ENCODE peak calls at places on chromosomes 3 and 15, in nine cellular contexts. Y, T, V, X, S, U, W, N and I are unnamed samples.
A peak's percentile ranks its signal among the peaks of the same experiment; 100 is the strongest.

GRCh38 chr15:97978408-97979130 is 18.1 kb downstream of the ARRDC4 start:
- DNase-seq in Y (no peak), T (no peak), V (no peak), X (no peak), S (no peak), U (no peak), W (peak; percentile 5), N (no peak), I (no peak)

GRCh38 chr15:46900992-46901391 is 816.3 kb upstream of the SEMA6D start:
- DNase-seq in Y (no peak), T (no peak), V (no peak), X (no peak), S (no peak), U (no peak), W (peak; percentile 14), N (no peak), I (no peak)

GRCh38 chr3:15427981-15428380 is 583 bp downstream of the EAF1 start:
- DNase-seq in Y (no peak), T (no peak), V (peak; percentile 30), X (no peak), S (no peak), U (no peak), W (peak; percentile 25), N (no peak), I (no peak)

GRCh38 chr3:55489804-55490132 is 2.7 kb upstream of the WNT5A start:
- DNase-seq in Y (peak; percentile 82), T (no peak), V (no peak), X (no peak), S (no peak), U (peak; percentile 23), W (peak; percentile 57), N (no peak), I (no peak)

GRCh38 chr3:100183608-100184125 is 69.4 kb upstream of the FILIP1L start:
- DNase-seq in Y (no peak), T (no peak), V (no peak), X (no peak), S (no peak), U (no peak), W (no peak), N (no peak), I (peak; percentile 13)

GRCh38 chr3:114299421-114299820 is 5.6 kb downstream of the TIGIT start:
- DNase-seq in Y (peak; percentile 81), T (no peak), V (peak; percentile 17), X (no peak), S (no peak), U (no peak), W (no peak), N (peak; percentile 12), I (peak; percentile 67)

GRCh38 chr15:55526559-55527036 is 18.6 kb upstream of the DNAAF4 start:
- DNase-seq in Y (peak; percentile 74), T (no peak), V (peak; percentile 71), X (no peak), S (no peak), U (no peak), W (peak; percentile 70), N (peak; percentile 40), I (peak; percentile 75)

GRCh38 chr3:99970198-99970597 is 144.1 kb downstream of the FILIP1L start:
- DNase-seq in Y (no peak), T (no peak), V (no peak), X (no peak), S (no peak), U (no peak), W (no peak), N (no peak), I (no peak)

GRCh38 chr3:14132120-14132519 is 7.3 kb downstream of the TMEM43 start:
- DNase-seq in Y (no peak), T (no peak), V (no peak), X (no peak), S (no peak), U (no peak), W (no peak), N (no peak), I (no peak)

GRCh38 chr3:32403663-32404062 is 12.0 kb downstream of the CMTM7 start:
- DNase-seq in Y (no peak), T (no peak), V (no peak), X (no peak), S (no peak), U (no peak), W (no peak), N (no peak), I (no peak)

GRCh38 chr3:354433-354832 is 157.9 kb downstream of the CHL1 start:
- DNase-seq in Y (peak; percentile 83), T (no peak), V (peak; percentile 51), X (no peak), S (no peak), U (peak; percentile 67), W (peak; percentile 50), N (peak; percentile 38), I (peak; percentile 68)

GRCh38 chr3:21912656-21913055 is 161.6 kb upstream of the ZNF385D start:
- DNase-seq in Y (no peak), T (no peak), V (peak; percentile 69), X (no peak), S (no peak), U (no peak), W (no peak), N (peak; percentile 46), I (no peak)

DNA sequence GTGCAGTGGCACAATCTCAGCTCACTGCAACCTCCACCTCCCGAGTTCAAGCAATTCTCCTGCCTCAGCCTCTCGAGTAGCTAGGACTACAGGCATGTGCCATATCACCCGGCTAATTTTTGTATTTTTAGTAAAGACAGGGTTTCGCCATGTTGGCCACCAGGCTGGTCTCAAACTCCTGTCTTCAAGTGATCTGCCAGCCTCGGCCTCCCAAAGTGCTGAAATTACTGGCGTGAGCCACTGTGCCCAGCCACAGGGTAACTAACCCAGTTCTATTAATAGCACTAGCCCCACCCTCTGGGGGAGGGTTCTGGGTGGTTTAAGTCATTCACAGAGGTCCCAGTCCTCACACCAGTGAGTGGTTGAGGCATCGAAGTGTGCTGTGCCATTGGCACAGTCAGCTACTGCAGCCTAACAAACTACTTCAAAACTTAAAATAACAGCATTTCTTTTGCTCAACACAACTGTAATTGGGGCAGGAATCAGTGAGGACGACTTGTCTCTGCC is 44.0 kb downstream of the RHCG start:
- DNase-seq in Y (no peak), T (no peak), V (no peak), X (no peak), S (no peak), U (no peak), W (no peak), N (no peak), I (no peak)
- H3K27me3 ChIP-seq in Y (peaks cover 26% of the 10 kb centered on the region), T (peaks cover 16% of the 10 kb centered on the region), V (peaks cover 63% of the 10 kb centered on the region), X (peaks cover 35% of the 10 kb centered on the region), S (peaks cover 55% of the 10 kb centered on the region), U (peaks cover 31% of the 10 kb centered on the region), W (peaks cover 69% of the 10 kb centered on the region), N (peaks cover 22% of the 10 kb centered on the region), I (peaks cover 2% of the 10 kb centered on the region)

GRCh38 chr3:3998140-3998977 is 199.1 kb downstream of the LRRN1 start:
- DNase-seq in Y (peak; percentile 78), T (no peak), V (peak; percentile 19), X (no peak), S (no peak), U (no peak), W (peak; percentile 1), N (peak; percentile 20), I (peak; percentile 60)
- H3K27me3 ChIP-seq in Y (no peaks in the 10 kb centered on the region), T (no peaks in the 10 kb centered on the region), V (no peaks in the 10 kb centered on the region), X (no peaks in the 10 kb centered on the region), S (no peaks in the 10 kb centered on the region), U (no peaks in the 10 kb centered on the region), W (no peaks in the 10 kb centered on the region), N (no peaks in the 10 kb centered on the region), I (no peaks in the 10 kb centered on the region)

DNA sequence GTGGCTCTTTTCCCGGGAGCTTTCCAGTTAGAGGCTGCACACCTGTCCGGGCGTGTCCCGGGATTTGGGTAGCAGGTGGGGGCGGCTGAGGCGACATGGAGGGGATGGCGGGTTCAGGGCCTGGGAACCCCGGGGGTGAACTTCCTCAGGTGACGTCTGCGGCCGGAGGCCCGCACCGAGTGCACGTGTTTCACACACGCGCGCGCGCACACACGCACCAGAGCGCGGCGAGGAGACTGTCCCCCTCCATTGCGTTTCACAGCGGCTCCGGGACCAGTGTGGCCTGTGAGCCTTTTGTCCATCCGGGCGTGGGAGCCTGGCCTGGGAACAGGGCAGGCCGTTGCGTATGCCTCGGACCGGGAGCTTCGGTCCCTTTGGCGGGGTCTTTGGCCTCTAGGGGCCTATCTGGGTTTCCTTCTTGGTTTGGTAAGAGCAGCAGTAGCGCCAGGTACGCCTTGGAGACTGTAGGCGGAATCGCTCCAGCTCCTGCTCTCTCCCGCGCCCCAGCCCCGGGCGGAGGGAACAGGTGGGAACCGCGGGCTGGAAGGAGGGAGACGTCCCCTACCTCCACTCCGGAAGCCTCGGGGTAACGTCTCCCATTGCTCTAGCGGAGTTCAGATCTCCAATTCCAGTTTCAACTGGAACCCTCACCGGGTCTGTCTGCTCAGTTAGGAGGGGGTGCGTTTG is 220.0 kb downstream of the MEIS2 start:
- DNase-seq in Y (peak; percentile 87), T (no peak), V (no peak), X (no peak), S (no peak), U (peak; percentile 38), W (peak; percentile 9), N (no peak), I (no peak)
- H3K27me3 ChIP-seq in Y (peaks cover 100% of the 10 kb centered on the region), T (peaks cover 31% of the 10 kb centered on the region), V (peaks cover 42% of the 10 kb centered on the region), X (peaks cover 91% of the 10 kb centered on the region), S (peaks cover 58% of the 10 kb centered on the region), U (peaks cover 59% of the 10 kb centered on the region), W (peaks cover 46% of the 10 kb centered on the region), N (peaks cover 66% of the 10 kb centered on the region), I (peaks cover 2% of the 10 kb centered on the region)

GRCh38 chr3:58784888-58785287 is 118.3 kb upstream of the FAM3D start:
- DNase-seq in Y (no peak), T (no peak), V (no peak), X (no peak), S (no peak), U (no peak), W (no peak), N (no peak), I (no peak)

GRCh38 chr3:58784425-58784824 is 117.9 kb upstream of the FAM3D start:
- DNase-seq in Y (no peak), T (no peak), V (no peak), X (no peak), S (no peak), U (no peak), W (no peak), N (no peak), I (no peak)

GRCh38 chr3:58776231-58776630 is 109.7 kb upstream of the FAM3D start:
- DNase-seq in Y (no peak), T (no peak), V (no peak), X (no peak), S (no peak), U (no peak), W (no peak), N (no peak), I (no peak)

GRCh38 chr3:58783845-58784244 is 117.3 kb upstream of the FAM3D start:
- DNase-seq in Y (no peak), T (no peak), V (no peak), X (no peak), S (no peak), U (no peak), W (no peak), N (no peak), I (no peak)

DNA sequence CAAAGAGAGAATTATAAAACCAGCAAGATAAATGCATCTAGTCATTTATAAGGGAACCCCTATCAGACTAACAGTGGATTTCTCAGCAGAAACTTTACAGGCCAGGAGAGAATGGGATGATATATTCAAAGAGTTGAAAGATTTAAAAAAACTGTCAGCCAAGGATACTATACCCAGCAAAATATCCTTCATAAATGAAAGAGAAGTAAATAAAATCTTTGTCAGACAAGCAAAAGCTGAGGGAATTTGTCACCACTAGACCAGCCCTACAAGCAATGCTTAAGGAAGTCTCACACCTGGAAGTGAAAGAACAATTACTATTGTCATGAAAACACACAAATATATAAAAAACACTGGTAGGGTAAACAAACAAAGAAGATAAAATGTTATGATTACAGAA is 113.4 kb upstream of the FAM3D start:
- DNase-seq in Y (no peak), T (no peak), V (no peak), X (no peak), S (no peak), U (peak; percentile 3), W (no peak), N (no peak), I (no peak)
- H3K27me3 ChIP-seq in Y (no peaks in the 10 kb centered on the region), T (no peaks in the 10 kb centered on the region), V (no peaks in the 10 kb centered on the region), X (no peaks in the 10 kb centered on the region), S (no peaks in the 10 kb centered on the region), U (no peaks in the 10 kb centered on the region), W (no peaks in the 10 kb centered on the region), N (no peaks in the 10 kb centered on the region), I (no peaks in the 10 kb centered on the region)